ENCODE peak calls at places on chromosome 6, in nine cellular contexts. M is HCT116; K is A549; P is sciatic nerve; Q is Peyer's patch; I is CD4-positive, CD25-positive, alpha-beta regulatory T cell; O is NCI-H2081; T is HTR-8/SVneo; U is stimulated activated CD4-positive, alpha-beta T cell treated with anti-CD3 and anti-CD28 coated beads, TNF-alpha, amount 100 ng/mL, for 24 hours. W is an unnamed sample.

GRCh38 chr6:38420207-38420606 is 219.5 kb downstream of the BTBD9 start:
- DNase-seq in M (no peak), K (no peak), P (no peak), Q (no peak), I (no peak), O (no peak), T (no peak), U (no peak), W (no peak)

GRCh38 chr6:2971420-2972218 is at the start of gene SERPINB6:
- DNase-seq in M (no peak), K (peak), P (peak), Q (peak), I (peak), O (peak), T (peak), U (no peak), W (peak)

GRCh38 chr6:411402-412145 is 20.0 kb downstream of the IRF4 start:
- DNase-seq in M (no peak), K (no peak), P (no peak), Q (no peak), I (no peak), O (no peak), T (no peak), U (no peak), W (no peak)

GRCh38 chr6:116450769-116451740 is 10.1 kb upstream of the CALHM6 start:
- DNase-seq in M (no peak), K (no peak), P (no peak), Q (no peak), I (no peak), O (no peak), T (no peak), U (no peak), W (no peak)

GRCh38 chr6:74249658-74250057 is 553.7 kb downstream of the CD109 start:
- DNase-seq in M (no peak), K (no peak), P (no peak), Q (no peak), I (no peak), O (no peak), T (no peak), U (no peak), W (no peak)

GRCh38 chr6:34563513-34563870 is 7.4 kb upstream of the SPDEF start:
- DNase-seq in M (no peak), K (no peak), P (no peak), Q (no peak), I (no peak), O (no peak), T (no peak), U (no peak), W (no peak)

GRCh38 chr6:41728073-41728936 is 7.1 kb downstream of the TFEB start:
- DNase-seq in M (no peak), K (no peak), P (no peak), Q (peak), I (no peak), O (peak), T (no peak), U (no peak), W (peak)

GRCh38 chr6:14964901-14965300 is 281.0 kb upstream of the JARID2 start:
- DNase-seq in M (no peak), K (no peak), P (no peak), Q (no peak), I (no peak), O (peak), T (no peak), U (no peak), W (no peak)

GRCh38 chr6:14824835-14825223 is 421.0 kb upstream of the JARID2 start:
- DNase-seq in M (no peak), K (no peak), P (no peak), Q (no peak), I (no peak), O (no peak), T (no peak), U (no peak), W (no peak)

GRCh38 chr6:99143108-99143828 is 195.5 kb upstream of the FBXL4 start:
- DNase-seq in M (no peak), K (no peak), P (no peak), Q (no peak), I (no peak), O (no peak), T (no peak), U (no peak), W (no peak)

GRCh38 chr6:163771180-163771579 is 356.7 kb downstream of the QKI start:
- DNase-seq in M (no peak), K (no peak), P (no peak), Q (no peak), I (no peak), O (no peak), T (no peak), U (no peak), W (no peak)

GRCh38 chr6:161439093-161439492 is 165.2 kb upstream of the AGPAT4 start:
- DNase-seq in M (peak), K (peak), P (peak), Q (no peak), I (no peak), O (peak), T (peak), U (no peak), W (no peak)

GRCh38 chr6:99295276-99295675 is 54.2 kb downstream of the FAXC start:
- DNase-seq in M (no peak), K (no peak), P (no peak), Q (no peak), I (no peak), O (no peak), T (no peak), U (no peak), W (no peak)

GRCh38 chr6:129586815-129587214 is 123.2 kb downstream of the ARHGAP18 start:
- DNase-seq in M (no peak), K (no peak), P (no peak), Q (no peak), I (no peak), O (no peak), T (no peak), U (no peak), W (no peak)

GRCh38 chr6:30981942-30982772 is 1.4 kb upstream of the MUC21 start:
- DNase-seq in M (no peak), K (no peak), P (no peak), Q (no peak), I (no peak), O (no peak), T (peak), U (no peak), W (no peak)

GRCh38 chr6:15061908-15062307 is 184.0 kb upstream of the JARID2 start:
- DNase-seq in M (no peak), K (no peak), P (no peak), Q (no peak), I (no peak), O (no peak), T (no peak), U (no peak), W (no peak)

GRCh38 chr6:135600086-135600702 is 102.7 kb upstream of the AHI1 start:
- DNase-seq in M (no peak), K (no peak), P (no peak), Q (no peak), I (no peak), O (no peak), T (no peak), U (no peak), W (peak)

GRCh38 chr6:12848969-12849368 is 132.4 kb downstream of the PHACTR1 start:
- DNase-seq in M (no peak), K (no peak), P (no peak), Q (no peak), I (no peak), O (no peak), T (no peak), U (no peak), W (no peak)

GRCh38 chr6:53437557-53438202 is 88.9 kb upstream of the ELOVL5 start:
- DNase-seq in M (peak), K (peak), P (no peak), Q (peak), I (peak), O (peak), T (peak), U (no peak), W (no peak)

GRCh38 chr6:135158397-135158796 is 22.7 kb upstream of the MYB start:
- DNase-seq in M (no peak), K (no peak), P (no peak), Q (no peak), I (no peak), O (no peak), T (no peak), U (no peak), W (no peak)

GRCh38 chr6:133404728-133405127 is 163.6 kb downstream of the EYA4 start:
- DNase-seq in M (no peak), K (no peak), P (no peak), Q (no peak), I (no peak), O (no peak), T (no peak), U (no peak), W (no peak)

GRCh38 chr6:26571592-26572296 is 25.0 kb upstream of the ABT1 start:
- DNase-seq in M (peak), K (no peak), P (no peak), Q (peak), I (peak), O (peak), T (peak), U (no peak), W (peak)

GRCh38 chr6:35417979-35418661 is 34.0 kb upstream of the FANCE start:
- DNase-seq in M (no peak), K (no peak), P (no peak), Q (peak), I (no peak), O (no peak), T (no peak), U (no peak), W (no peak)

GRCh38 chr6:142416179-142416578 is 114.4 kb downstream of the ADGRG6 start:
- DNase-seq in M (no peak), K (no peak), P (no peak), Q (no peak), I (no peak), O (no peak), T (peak), U (no peak), W (no peak)

GRCh38 chr6:63839485-63839884 is 203.9 kb downstream of the PHF3 start:
- DNase-seq in M (no peak), K (no peak), P (no peak), Q (no peak), I (no peak), O (no peak), T (no peak), U (no peak), W (no peak)

GRCh38 chr6:161139766-161140553 is 133.9 kb downstream of the AGPAT4 start:
- DNase-seq in M (no peak), K (no peak), P (peak), Q (peak), I (no peak), O (no peak), T (no peak), U (no peak), W (no peak)

GRCh38 chr6:47147836-47148344 is 105.8 kb upstream of the ADGRF1 start:
- DNase-seq in M (no peak), K (no peak), P (no peak), Q (no peak), I (no peak), O (no peak), T (no peak), U (no peak), W (no peak)

GRCh38 chr6:56689114-56689513 is 46.4 kb upstream of the DST start:
- DNase-seq in M (no peak), K (no peak), P (no peak), Q (no peak), I (no peak), O (no peak), T (no peak), U (no peak), W (no peak)

GRCh38 chr6:118506071-118506638 is 41.9 kb upstream of the PLN start:
- DNase-seq in M (no peak), K (no peak), P (no peak), Q (no peak), I (no peak), O (peak), T (no peak), U (no peak), W (no peak)

GRCh38 chr6:44001318-44001868 is 125.9 kb downstream of the MRPL14 start:
- DNase-seq in M (peak), K (no peak), P (no peak), Q (no peak), I (no peak), O (no peak), T (no peak), U (no peak), W (peak)

GRCh38 chr6:2562721-2563120 is 188.0 kb downstream of the MYLK4 start:
- DNase-seq in M (no peak), K (no peak), P (no peak), Q (no peak), I (no peak), O (no peak), T (no peak), U (no peak), W (no peak)

GRCh38 chr6:130776287-130776925 is 50.8 kb upstream of the SMLR1 start:
- DNase-seq in M (no peak), K (no peak), P (no peak), Q (no peak), I (no peak), O (no peak), T (no peak), U (no peak), W (no peak)

GRCh38 chr6:117870477-117871243 is 36.4 kb upstream of the SLC35F1 start:
- DNase-seq in M (no peak), K (no peak), P (no peak), Q (no peak), I (no peak), O (no peak), T (no peak), U (no peak), W (no peak)

GRCh38 chr6:44338228-44339122 is 4.0 kb upstream of the SPATS1 start:
- DNase-seq in M (peak), K (peak), P (peak), Q (peak), I (peak), O (peak), T (peak), U (peak), W (no peak)

GRCh38 chr6:48476257-48476656 is 365.3 kb upstream of the PTCHD4 start:
- DNase-seq in M (no peak), K (no peak), P (no peak), Q (no peak), I (no peak), O (peak), T (no peak), U (no peak), W (no peak)

W was measured in aorta.